ENCODE peak calls at places on chromosomes 1 and 21, in nine cellular contexts. One of them, this sample, is unnamed.
A peak's percentile ranks its signal among the peaks of the same experiment; 100 is the strongest.

GRCh38 chr1:11673089-11673769 is 7.7 kb downstream of the MAD2L2 start:
- DNase-seq in tibial nerve: no peak
- DNase-seq in ovary: no peak
- DNase-seq in spleen: no peak
- DNase-seq in GM12878: no peak
- DNase-seq in adrenal gland: no peak
- DNase-seq in stomach: no peak
- DNase-seq in transverse colon: no peak
- DNase-seq in right lobe of liver: no peak
- DNase-seq in this sample: no peak

GRCh38 chr1:204065174-204065985 is 7.5 kb upstream of the SOX13 start:
- DNase-seq in tibial nerve: no peak
- DNase-seq in ovary: peak; percentile 74
- DNase-seq in spleen: no peak
- DNase-seq in GM12878: no peak
- DNase-seq in adrenal gland: no peak
- DNase-seq in stomach: peak; percentile 51
- DNase-seq in transverse colon: peak; percentile 49
- DNase-seq in right lobe of liver: peak; percentile 64
- DNase-seq in this sample: no peak

GRCh38 chr1:167454929-167455785 is 63.2 kb downstream of the CD247 start:
- DNase-seq in tibial nerve: peak; percentile 37
- DNase-seq in ovary: peak; percentile 41
- DNase-seq in spleen: peak; percentile 94
- DNase-seq in GM12878: no peak
- DNase-seq in adrenal gland: peak; percentile 74
- DNase-seq in stomach: peak; percentile 69
- DNase-seq in transverse colon: peak; percentile 77
- DNase-seq in right lobe of liver: peak; percentile 73
- DNase-seq in this sample: peak; percentile 67

GRCh38 chr21:37219766-37220432 is 47.2 kb downstream of the VPS26C start:
- DNase-seq in tibial nerve: no peak
- DNase-seq in ovary: no peak
- DNase-seq in spleen: no peak
- DNase-seq in GM12878: no peak
- DNase-seq in adrenal gland: peak; percentile 8
- DNase-seq in stomach: no peak
- DNase-seq in transverse colon: no peak
- DNase-seq in right lobe of liver: peak; percentile 35
- DNase-seq in this sample: no peak

GRCh38 chr1:109535971-109536491 is 3.6 kb upstream of the GPR61 start:
- DNase-seq in tibial nerve: no peak
- DNase-seq in ovary: no peak
- DNase-seq in spleen: no peak
- DNase-seq in GM12878: no peak
- DNase-seq in adrenal gland: no peak
- DNase-seq in stomach: no peak
- DNase-seq in transverse colon: no peak
- DNase-seq in right lobe of liver: no peak
- DNase-seq in this sample: peak; percentile 53

GRCh38 chr1:162943627-162944026 is 82.7 kb upstream of the CCDC190 start:
- DNase-seq in tibial nerve: no peak
- DNase-seq in ovary: no peak
- DNase-seq in spleen: no peak
- DNase-seq in GM12878: no peak
- DNase-seq in adrenal gland: no peak
- DNase-seq in stomach: no peak
- DNase-seq in transverse colon: no peak
- DNase-seq in right lobe of liver: no peak
- DNase-seq in this sample: peak; percentile 57

GRCh38 chr1:209879539-209879938 is 51.8 kb downstream of the UTP25 start:
- DNase-seq in tibial nerve: no peak
- DNase-seq in ovary: no peak
- DNase-seq in spleen: no peak
- DNase-seq in GM12878: no peak
- DNase-seq in adrenal gland: no peak
- DNase-seq in stomach: no peak
- DNase-seq in transverse colon: no peak
- DNase-seq in right lobe of liver: no peak
- DNase-seq in this sample: no peak

GRCh38 chr1:225329041-225329440 is 98.8 kb downstream of the LBR start:
- DNase-seq in tibial nerve: no peak
- DNase-seq in ovary: no peak
- DNase-seq in spleen: no peak
- DNase-seq in GM12878: no peak
- DNase-seq in adrenal gland: no peak
- DNase-seq in stomach: no peak
- DNase-seq in transverse colon: no peak
- DNase-seq in right lobe of liver: no peak
- DNase-seq in this sample: no peak

GRCh38 chr1:30303387-30303786 is 420.0 kb downstream of the MATN1 start:
- DNase-seq in tibial nerve: no peak
- DNase-seq in ovary: no peak
- DNase-seq in spleen: no peak
- DNase-seq in GM12878: no peak
- DNase-seq in adrenal gland: no peak
- DNase-seq in stomach: no peak
- DNase-seq in transverse colon: no peak
- DNase-seq in right lobe of liver: no peak
- DNase-seq in this sample: no peak

GRCh38 chr1:911875-912739 is 11.6 kb upstream of the SAMD11 start:
- DNase-seq in tibial nerve: peak; percentile 4
- DNase-seq in ovary: no peak
- DNase-seq in spleen: peak; percentile 47
- DNase-seq in GM12878: no peak
- DNase-seq in adrenal gland: no peak
- DNase-seq in stomach: no peak
- DNase-seq in transverse colon: no peak
- DNase-seq in right lobe of liver: peak; percentile 37
- DNase-seq in this sample: no peak

GRCh38 chr1:201999625-202000238 is 10.7 kb upstream of the ELF3 start:
- DNase-seq in tibial nerve: no peak
- DNase-seq in ovary: no peak
- DNase-seq in spleen: peak; percentile 37
- DNase-seq in GM12878: no peak
- DNase-seq in adrenal gland: peak; percentile 38
- DNase-seq in stomach: peak; percentile 55
- DNase-seq in transverse colon: peak; percentile 49
- DNase-seq in right lobe of liver: no peak
- DNase-seq in this sample: no peak

GRCh38 chr1:192907545-192908243 is 98.9 kb downstream of the RGS2 start:
- DNase-seq in tibial nerve: no peak
- DNase-seq in ovary: no peak
- DNase-seq in spleen: no peak
- DNase-seq in GM12878: no peak
- DNase-seq in adrenal gland: no peak
- DNase-seq in stomach: no peak
- DNase-seq in transverse colon: no peak
- DNase-seq in right lobe of liver: no peak
- DNase-seq in this sample: no peak

GRCh38 chr1:234647245-234647644 is 37.3 kb upstream of the IRF2BP2 start:
- DNase-seq in tibial nerve: no peak
- DNase-seq in ovary: no peak
- DNase-seq in spleen: no peak
- DNase-seq in GM12878: no peak
- DNase-seq in adrenal gland: no peak
- DNase-seq in stomach: no peak
- DNase-seq in transverse colon: no peak
- DNase-seq in right lobe of liver: no peak
- DNase-seq in this sample: no peak

GRCh38 chr1:6785318-6785712 is at the start of gene CAMTA1:
- DNase-seq in tibial nerve: no peak
- DNase-seq in ovary: no peak
- DNase-seq in spleen: peak; percentile 98
- DNase-seq in GM12878: no peak
- DNase-seq in adrenal gland: no peak
- DNase-seq in stomach: no peak
- DNase-seq in transverse colon: no peak
- DNase-seq in right lobe of liver: no peak
- DNase-seq in this sample: no peak

GRCh38 chr1:6783956-6784559 is 1.2 kb upstream of the CAMTA1 start:
- DNase-seq in tibial nerve: no peak
- DNase-seq in ovary: no peak
- DNase-seq in spleen: no peak
- DNase-seq in GM12878: no peak
- DNase-seq in adrenal gland: no peak
- DNase-seq in stomach: no peak
- DNase-seq in transverse colon: no peak
- DNase-seq in right lobe of liver: no peak
- DNase-seq in this sample: no peak

GRCh38 chr1:6783221-6783620 is 2.0 kb upstream of the CAMTA1 start:
- DNase-seq in tibial nerve: no peak
- DNase-seq in ovary: no peak
- DNase-seq in spleen: no peak
- DNase-seq in GM12878: no peak
- DNase-seq in adrenal gland: no peak
- DNase-seq in stomach: no peak
- DNase-seq in transverse colon: no peak
- DNase-seq in right lobe of liver: no peak
- DNase-seq in this sample: no peak

GRCh38 chr1:6784560-6785317 is 515 bp upstream of the CAMTA1 start:
- DNase-seq in tibial nerve: peak; percentile 100
- DNase-seq in ovary: peak; percentile 100
- DNase-seq in spleen: peak; percentile 99
- DNase-seq in GM12878: peak; percentile 99
- DNase-seq in adrenal gland: peak; percentile 100
- DNase-seq in stomach: peak; percentile 100
- DNase-seq in transverse colon: peak; percentile 100
- DNase-seq in right lobe of liver: peak; percentile 100
- DNase-seq in this sample: peak; percentile 100

DNA sequence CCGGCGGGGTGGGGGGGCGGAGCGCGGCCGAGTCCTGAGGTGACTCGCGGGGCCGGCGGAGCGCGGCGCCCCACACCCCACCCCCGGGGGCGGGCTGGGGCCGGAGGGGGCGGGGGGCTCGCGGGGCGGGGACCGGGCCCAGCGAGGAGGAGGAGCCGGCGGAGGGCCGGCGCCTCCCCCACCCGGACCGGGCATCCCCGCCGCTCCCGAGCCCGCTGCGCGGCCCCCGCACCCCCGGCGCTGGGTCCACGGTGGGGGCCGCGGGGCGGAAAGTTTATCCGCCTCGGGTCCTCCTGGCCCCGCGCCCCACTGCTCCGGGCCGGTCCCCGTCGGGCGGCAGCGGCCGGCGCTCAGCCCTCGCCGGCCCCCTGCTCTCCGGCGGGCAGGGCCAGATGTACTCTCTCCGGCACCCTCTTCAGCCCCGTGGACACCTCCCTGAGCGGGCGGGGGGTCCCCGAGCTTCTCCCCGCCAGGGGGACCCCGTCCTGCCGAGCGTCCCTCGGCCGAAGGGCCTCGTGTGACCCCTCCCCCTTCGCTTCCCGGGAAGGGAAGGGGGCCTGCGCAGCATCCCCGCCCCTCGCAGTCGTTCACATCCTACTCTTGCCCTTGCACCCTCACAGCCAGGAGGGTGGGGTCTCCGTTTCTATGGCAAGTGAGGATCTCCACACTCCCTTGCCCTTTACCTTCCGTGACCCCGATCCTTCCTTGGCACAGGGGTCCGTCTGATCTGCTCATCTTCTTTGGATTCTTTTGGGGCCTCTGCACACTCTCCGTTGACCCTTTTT is 659 bp downstream of the CAMTA1 start:
- DNase-seq in tibial nerve: no peak
- DNase-seq in ovary: peak; percentile 70
- DNase-seq in spleen: peak; percentile 91
- DNase-seq in GM12878: no peak
- DNase-seq in adrenal gland: no peak
- DNase-seq in stomach: peak; percentile 38
- DNase-seq in transverse colon: peak; percentile 49
- DNase-seq in right lobe of liver: peak; percentile 56
- DNase-seq in this sample: peak; percentile 23
- TF ChIP-seq CTCF in tibial nerve: peak; percentile 29
- TF ChIP-seq CTCF in ovary: peak; percentile 27
- TF ChIP-seq CTCF in spleen: no peak
- TF ChIP-seq CTCF in GM12878: peak; percentile 4
- TF ChIP-seq CTCF in adrenal gland: no peak
- TF ChIP-seq CTCF in stomach: no peak
- TF ChIP-seq CTCF in transverse colon: no peak
- TF ChIP-seq CTCF in right lobe of liver: peak; percentile 8
- TF ChIP-seq CTCF in this sample: no peak

GRCh38 chr1:229624906-229625871 is 733 bp downstream of the TAF5L start:
- DNase-seq in tibial nerve: no peak
- DNase-seq in ovary: no peak
- DNase-seq in spleen: peak; percentile 90
- DNase-seq in GM12878: no peak
- DNase-seq in adrenal gland: peak; percentile 55
- DNase-seq in stomach: peak; percentile 68
- DNase-seq in transverse colon: peak; percentile 71
- DNase-seq in right lobe of liver: peak; percentile 61
- DNase-seq in this sample: peak; percentile 68
- TF ChIP-seq POLR2A in tibial nerve: no peak
- TF ChIP-seq POLR2A in ovary: no peak
- TF ChIP-seq POLR2A in spleen: no peak
- TF ChIP-seq POLR2A in GM12878: peak; percentile 10
- TF ChIP-seq POLR2A in adrenal gland: no peak
- TF ChIP-seq POLR2A in stomach: no peak
- TF ChIP-seq POLR2A in transverse colon: no peak
- TF ChIP-seq POLR2A in right lobe of liver: no peak
- TF ChIP-seq POLR2A in this sample: no peak

DNA sequence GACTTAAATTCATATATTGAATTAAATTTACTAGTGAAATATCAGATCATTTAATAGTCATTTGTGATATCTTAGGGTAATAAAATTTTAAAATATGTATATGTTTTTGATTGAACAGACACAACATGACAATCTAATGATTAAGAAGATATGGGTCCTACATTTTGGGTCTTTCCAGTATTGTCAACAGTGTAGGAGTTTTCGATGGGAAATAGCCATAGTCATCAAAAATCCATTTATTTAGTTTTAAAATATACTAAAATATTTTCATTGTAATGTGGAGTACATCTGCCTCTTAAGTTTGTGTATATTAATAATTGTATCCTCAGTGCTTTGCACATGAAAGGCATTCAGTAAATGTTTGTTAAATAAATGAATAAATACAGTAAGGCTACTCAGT is 14.0 kb downstream of the TRMT13 start:
- DNase-seq in tibial nerve: no peak
- DNase-seq in ovary: no peak
- DNase-seq in spleen: no peak
- DNase-seq in GM12878: no peak
- DNase-seq in adrenal gland: no peak
- DNase-seq in stomach: no peak
- DNase-seq in transverse colon: no peak
- DNase-seq in right lobe of liver: no peak
- DNase-seq in this sample: no peak
- H3K36me3 ChIP-seq in tibial nerve: peaks cover 91% of the 10 kb centered on the region
- H3K36me3 ChIP-seq in ovary: no peaks in the 10 kb centered on the region
- H3K36me3 ChIP-seq in spleen: peaks cover 57% of the 10 kb centered on the region
- H3K36me3 ChIP-seq in GM12878: peaks cover 2% of the 10 kb centered on the region
- H3K36me3 ChIP-seq in adrenal gland: no peaks in the 10 kb centered on the region
- H3K36me3 ChIP-seq in stomach: peaks cover 88% of the 10 kb centered on the region
- H3K36me3 ChIP-seq in transverse colon: peaks cover 47% of the 10 kb centered on the region
- H3K36me3 ChIP-seq in right lobe of liver: peaks cover 12% of the 10 kb centered on the region
- H3K36me3 ChIP-seq in this sample: peaks cover 96% of the 10 kb centered on the region

DNA sequence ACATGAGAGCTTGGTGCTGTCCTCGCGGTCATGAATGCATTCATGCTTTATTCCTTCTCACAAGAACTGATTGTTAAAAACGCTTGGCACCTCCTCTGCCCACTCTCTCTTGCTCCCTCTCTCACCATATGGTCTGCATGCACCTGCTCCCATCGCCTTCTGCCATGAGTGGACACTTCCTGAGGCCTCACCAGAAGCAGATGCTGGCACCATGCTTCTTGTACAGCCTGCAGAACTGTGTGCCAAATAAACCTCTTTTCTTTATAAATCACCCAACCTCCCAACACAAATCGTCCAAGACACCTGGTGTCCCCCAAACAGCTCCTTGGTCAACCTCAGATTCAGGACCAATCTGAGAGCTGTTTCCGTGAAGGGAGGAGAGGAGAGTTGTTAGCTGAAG is 43.3 kb upstream of the PCBP3 start:
- DNase-seq in tibial nerve: no peak
- DNase-seq in ovary: no peak
- DNase-seq in spleen: peak; percentile 12
- DNase-seq in GM12878: no peak
- DNase-seq in adrenal gland: peak; percentile 7
- DNase-seq in stomach: no peak
- DNase-seq in transverse colon: no peak
- DNase-seq in right lobe of liver: peak; percentile 13
- DNase-seq in this sample: no peak
- TF ChIP-seq CTCF in tibial nerve: no peak
- TF ChIP-seq CTCF in ovary: no peak
- TF ChIP-seq CTCF in spleen: no peak
- TF ChIP-seq CTCF in GM12878: no peak
- TF ChIP-seq CTCF in adrenal gland: no peak
- TF ChIP-seq CTCF in stomach: no peak
- TF ChIP-seq CTCF in transverse colon: no peak
- TF ChIP-seq CTCF in right lobe of liver: no peak
- TF ChIP-seq CTCF in this sample: no peak